ENCODE peak calls at places on chromosome 6, in eight cellular contexts. One of them, this sample, is unnamed.

GRCh38 chr6:12750416-12750815 is 33.8 kb downstream of the PHACTR1 start:
- DNase-seq in AG20443: no peak
- DNase-seq in amniotic stem cell: no peak
- DNase-seq in mucosa of descending colon: no peak
- DNase-seq in activated T-cell treated with anti-CD3 and anti-CD28 coated beads for 24 hours: no peak
- DNase-seq in hippocampal formation: no peak
- DNase-seq in heart right ventricle: no peak
- DNase-seq in iPS DF 6.9: no peak
- DNase-seq in this sample: no peak

GRCh38 chr6:135301304-135301703 is 120.2 kb downstream of the MYB start:
- DNase-seq in hippocampal formation: no peak
- DNase-seq in mucosa of descending colon: no peak
- DNase-seq in activated T-cell treated with anti-CD3 and anti-CD28 coated beads for 24 hours: no peak
- DNase-seq in iPS DF 6.9: no peak
- DNase-seq in heart right ventricle: no peak
- DNase-seq in amniotic stem cell: no peak
- DNase-seq in AG20443: no peak
- DNase-seq in this sample: no peak

GRCh38 chr6:112231609-112232060 is 22.7 kb downstream of the LAMA4 start:
- DNase-seq in hippocampal formation: no peak
- DNase-seq in mucosa of descending colon: no peak
- DNase-seq in activated T-cell treated with anti-CD3 and anti-CD28 coated beads for 24 hours: no peak
- DNase-seq in iPS DF 6.9: no peak
- DNase-seq in AG20443: no peak
- DNase-seq in heart right ventricle: no peak
- DNase-seq in amniotic stem cell: no peak
- DNase-seq in this sample: no peak

GRCh38 chr6:137641474-137642077 is 147.4 kb upstream of the OLIG3 start:
- DNase-seq in mucosa of descending colon: peak; percentile 42
- DNase-seq in heart right ventricle: peak; percentile 37
- DNase-seq in activated T-cell treated with anti-CD3 and anti-CD28 coated beads for 24 hours: peak; percentile 48
- DNase-seq in AG20443: peak; percentile 77
- DNase-seq in hippocampal formation: peak; percentile 71
- DNase-seq in iPS DF 6.9: peak; percentile 57
- DNase-seq in amniotic stem cell: peak; percentile 19
- DNase-seq in this sample: peak; percentile 19

GRCh38 chr6:39847216-39847615 is 55.0 kb downstream of the DAAM2 start:
- DNase-seq in AG20443: peak; percentile 25
- DNase-seq in activated T-cell treated with anti-CD3 and anti-CD28 coated beads for 24 hours: no peak
- DNase-seq in iPS DF 6.9: no peak
- DNase-seq in amniotic stem cell: no peak
- DNase-seq in mucosa of descending colon: no peak
- DNase-seq in hippocampal formation: no peak
- DNase-seq in heart right ventricle: peak; percentile 40
- DNase-seq in this sample: no peak

GRCh38 chr6:150079604-150080003 is 10.7 kb upstream of the ULBP3 start:
- DNase-seq in heart right ventricle: no peak
- DNase-seq in iPS DF 6.9: no peak
- DNase-seq in hippocampal formation: no peak
- DNase-seq in amniotic stem cell: no peak
- DNase-seq in mucosa of descending colon: no peak
- DNase-seq in activated T-cell treated with anti-CD3 and anti-CD28 coated beads for 24 hours: no peak
- DNase-seq in AG20443: no peak
- DNase-seq in this sample: no peak

GRCh38 chr6:68468244-68468884 is 166.7 kb upstream of the ADGRB3 start:
- DNase-seq in iPS DF 6.9: no peak
- DNase-seq in AG20443: no peak
- DNase-seq in heart right ventricle: no peak
- DNase-seq in mucosa of descending colon: no peak
- DNase-seq in amniotic stem cell: no peak
- DNase-seq in hippocampal formation: no peak
- DNase-seq in activated T-cell treated with anti-CD3 and anti-CD28 coated beads for 24 hours: no peak
- DNase-seq in this sample: no peak

GRCh38 chr6:13711384-13711725 is 280 bp downstream of the RANBP9 start:
- DNase-seq in activated T-cell treated with anti-CD3 and anti-CD28 coated beads for 24 hours: no peak
- DNase-seq in amniotic stem cell: no peak
- DNase-seq in heart right ventricle: no peak
- DNase-seq in hippocampal formation: no peak
- DNase-seq in iPS DF 6.9: no peak
- DNase-seq in mucosa of descending colon: no peak
- DNase-seq in AG20443: no peak
- DNase-seq in this sample: no peak

GRCh38 chr6:36755435-36756348 is 58.1 kb downstream of the RAB44 start:
- DNase-seq in AG20443: no peak
- DNase-seq in amniotic stem cell: no peak
- DNase-seq in heart right ventricle: no peak
- DNase-seq in mucosa of descending colon: no peak
- DNase-seq in hippocampal formation: no peak
- DNase-seq in activated T-cell treated with anti-CD3 and anti-CD28 coated beads for 24 hours: peak; percentile 75
- DNase-seq in iPS DF 6.9: no peak
- DNase-seq in this sample: no peak

GRCh38 chr6:158928068-158928467 is 71.9 kb downstream of the RSPH3 start:
- DNase-seq in AG20443: no peak
- DNase-seq in heart right ventricle: no peak
- DNase-seq in iPS DF 6.9: no peak
- DNase-seq in amniotic stem cell: no peak
- DNase-seq in hippocampal formation: no peak
- DNase-seq in activated T-cell treated with anti-CD3 and anti-CD28 coated beads for 24 hours: no peak
- DNase-seq in mucosa of descending colon: no peak
- DNase-seq in this sample: no peak

GRCh38 chr6:118639054-118639964 is 12.1 kb downstream of the CEP85L start:
- DNase-seq in AG20443: no peak
- DNase-seq in activated T-cell treated with anti-CD3 and anti-CD28 coated beads for 24 hours: no peak
- DNase-seq in heart right ventricle: no peak
- DNase-seq in iPS DF 6.9: no peak
- DNase-seq in amniotic stem cell: no peak
- DNase-seq in hippocampal formation: no peak
- DNase-seq in mucosa of descending colon: no peak
- DNase-seq in this sample: no peak

GRCh38 chr6:44222987-44223470 is 366 bp upstream of the SLC29A1 start:
- DNase-seq in mucosa of descending colon: no peak
- DNase-seq in amniotic stem cell: no peak
- DNase-seq in AG20443: peak; percentile 40
- DNase-seq in iPS DF 6.9: no peak
- DNase-seq in hippocampal formation: no peak
- DNase-seq in activated T-cell treated with anti-CD3 and anti-CD28 coated beads for 24 hours: no peak
- DNase-seq in heart right ventricle: peak; percentile 23
- DNase-seq in this sample: no peak

GRCh38 chr6:116010400-116011095 is 50.1 kb downstream of the FRK start:
- DNase-seq in AG20443: peak; percentile 65
- DNase-seq in hippocampal formation: peak; percentile 67
- DNase-seq in heart right ventricle: peak; percentile 54
- DNase-seq in amniotic stem cell: peak; percentile 44
- DNase-seq in activated T-cell treated with anti-CD3 and anti-CD28 coated beads for 24 hours: peak; percentile 10
- DNase-seq in mucosa of descending colon: peak; percentile 76
- DNase-seq in iPS DF 6.9: peak; percentile 37
- DNase-seq in this sample: no peak

GRCh38 chr6:89834884-89835792 is 5.5 kb downstream of the CASP8AP2 start:
- DNase-seq in mucosa of descending colon: no peak
- DNase-seq in activated T-cell treated with anti-CD3 and anti-CD28 coated beads for 24 hours: peak; percentile 20
- DNase-seq in iPS DF 6.9: no peak
- DNase-seq in heart right ventricle: no peak
- DNase-seq in amniotic stem cell: no peak
- DNase-seq in AG20443: no peak
- DNase-seq in hippocampal formation: no peak
- DNase-seq in this sample: no peak

GRCh38 chr6:101090281-101090680 is 209.2 kb upstream of the ASCC3 start:
- DNase-seq in iPS DF 6.9: no peak
- DNase-seq in hippocampal formation: no peak
- DNase-seq in AG20443: no peak
- DNase-seq in mucosa of descending colon: no peak
- DNase-seq in amniotic stem cell: no peak
- DNase-seq in heart right ventricle: no peak
- DNase-seq in activated T-cell treated with anti-CD3 and anti-CD28 coated beads for 24 hours: no peak
- DNase-seq in this sample: no peak

GRCh38 chr6:53258774-53259155 is 90.0 kb downstream of the ELOVL5 start:
- DNase-seq in hippocampal formation: no peak
- DNase-seq in amniotic stem cell: no peak
- DNase-seq in activated T-cell treated with anti-CD3 and anti-CD28 coated beads for 24 hours: no peak
- DNase-seq in mucosa of descending colon: no peak
- DNase-seq in heart right ventricle: no peak
- DNase-seq in AG20443: no peak
- DNase-seq in iPS DF 6.9: no peak
- DNase-seq in this sample: no peak

GRCh38 chr6:5188646-5189045 is 72.1 kb downstream of the LYRM4 start:
- DNase-seq in iPS DF 6.9: no peak
- DNase-seq in activated T-cell treated with anti-CD3 and anti-CD28 coated beads for 24 hours: no peak
- DNase-seq in amniotic stem cell: no peak
- DNase-seq in AG20443: no peak
- DNase-seq in hippocampal formation: no peak
- DNase-seq in heart right ventricle: no peak
- DNase-seq in mucosa of descending colon: no peak
- DNase-seq in this sample: no peak

GRCh38 chr6:130159876-130160415 is 62.8 kb downstream of the SAMD3 start:
- DNase-seq in hippocampal formation: no peak
- DNase-seq in amniotic stem cell: no peak
- DNase-seq in heart right ventricle: no peak
- DNase-seq in iPS DF 6.9: no peak
- DNase-seq in activated T-cell treated with anti-CD3 and anti-CD28 coated beads for 24 hours: no peak
- DNase-seq in mucosa of descending colon: no peak
- DNase-seq in AG20443: no peak
- DNase-seq in this sample: no peak

GRCh38 chr6:138161118-138161433 is 663 bp upstream of the ARFGEF3 start:
- DNase-seq in mucosa of descending colon: peak; percentile 32
- DNase-seq in heart right ventricle: no peak
- DNase-seq in amniotic stem cell: no peak
- DNase-seq in iPS DF 6.9: no peak
- DNase-seq in hippocampal formation: no peak
- DNase-seq in AG20443: no peak
- DNase-seq in activated T-cell treated with anti-CD3 and anti-CD28 coated beads for 24 hours: no peak
- DNase-seq in this sample: no peak

GRCh38 chr6:147508871-147509608 is 550 bp downstream of the SAMD5 start:
- DNase-seq in amniotic stem cell: no peak
- DNase-seq in heart right ventricle: peak; percentile 23
- DNase-seq in AG20443: peak; percentile 28
- DNase-seq in mucosa of descending colon: peak; percentile 51
- DNase-seq in activated T-cell treated with anti-CD3 and anti-CD28 coated beads for 24 hours: no peak
- DNase-seq in iPS DF 6.9: no peak
- DNase-seq in hippocampal formation: no peak
- DNase-seq in this sample: no peak

GRCh38 chr6:136201735-136202134 is 48.4 kb downstream of the MTFR2 start:
- DNase-seq in heart right ventricle: no peak
- DNase-seq in amniotic stem cell: no peak
- DNase-seq in AG20443: no peak
- DNase-seq in iPS DF 6.9: no peak
- DNase-seq in hippocampal formation: no peak
- DNase-seq in activated T-cell treated with anti-CD3 and anti-CD28 coated beads for 24 hours: no peak
- DNase-seq in mucosa of descending colon: no peak
- DNase-seq in this sample: no peak

This sample was measured in anterior cingulate cortex.